ENCODE peak calls at places on chromosomes 2 and 18, in seven cellular contexts. Z, E, H, I, K, C and N are unnamed samples.

GRCh38 chr2:53129851-53130250 is 637.8 kb upstream of the CHAC2 start:
- DNase-seq in Z (no peak), E (no peak), H (no peak), I (peak), K (no peak), C (no peak), N (peak)

GRCh38 chr2:137886432-137886831 is 77.8 kb upstream of the HNMT start:
- DNase-seq in Z (no peak), E (no peak), H (no peak), I (peak), K (no peak), C (no peak), N (no peak)

GRCh38 chr18:76364282-76365259 is 130.5 kb downstream of the ZNF516 start:
- DNase-seq in Z (no peak), E (no peak), H (no peak), I (no peak), K (no peak), C (no peak), N (no peak)

GRCh38 chr18:9984025-9984424 is 70.2 kb downstream of the VAPA start:
- DNase-seq in Z (no peak), E (no peak), H (no peak), I (no peak), K (no peak), C (no peak), N (no peak)

GRCh38 chr2:105600949-105601708 is 143.6 kb upstream of the NCK2 start:
- DNase-seq in Z (no peak), E (no peak), H (no peak), I (no peak), K (no peak), C (no peak), N (no peak)

GRCh38 chr2:218986148-218986761 is 1.3 kb upstream of the FEV start:
- DNase-seq in Z (no peak), E (no peak), H (peak), I (no peak), K (no peak), C (no peak), N (no peak)

GRCh38 chr2:3633089-3633981 is 24.7 kb upstream of the ALLC start:
- DNase-seq in Z (no peak), E (peak), H (peak), I (peak), K (no peak), C (peak), N (no peak)

GRCh38 chr2:229713371-229714079 is 830 bp downstream of the DNER start:
- DNase-seq in Z (no peak), E (no peak), H (no peak), I (peak), K (no peak), C (no peak), N (no peak)

GRCh38 chr18:46426311-46427047 is 230.5 kb downstream of the LOXHD1 start:
- DNase-seq in Z (no peak), E (no peak), H (no peak), I (no peak), K (no peak), C (no peak), N (no peak)

GRCh38 chr18:79644666-79645057 is 34.9 kb upstream of the CTDP1 start:
- DNase-seq in Z (no peak), E (no peak), H (peak), I (no peak), K (no peak), C (no peak), N (no peak)

GRCh38 chr2:168295051-168295450 is 47.7 kb upstream of the STK39 start:
- DNase-seq in Z (no peak), E (no peak), H (no peak), I (no peak), K (no peak), C (no peak), N (no peak)
- H3K4me3 ChIP-seq in Z (no peak), E (no peak), H (no peak), I (no peak), K (no peak), C (no peak), N (no peak)

GRCh38 chr18:63683152-63683551 is 19.6 kb upstream of the SERPINB11 start:
- DNase-seq in Z (no peak), E (no peak), H (no peak), I (peak), K (no peak), C (no peak), N (peak)
- H3K27ac ChIP-seq in Z (no peak), E (no peak), H (no peak), I (peak), K (no peak), C (no peak), N (peak)

GRCh38 chr2:31788273-31788672 is 207.5 kb upstream of the SRD5A2 start:
- DNase-seq in Z (no peak), E (no peak), H (no peak), I (no peak), K (no peak), C (no peak), N (no peak)
- TF ChIP-seq CTCF in Z (no peak), E (no peak), H (no peak), I (no peak), K (no peak), C (no peak), N (no peak)

GRCh38 chr2:181680937-181681811 is 857 bp upstream of the NEUROD1 start:
- DNase-seq in Z (no peak), E (no peak), H (no peak), I (no peak), K (no peak), C (no peak), N (no peak)
- H3K4me3 ChIP-seq in Z (no peak), E (peak), H (no peak), I (no peak), K (peak), C (no peak), N (peak)

DNA sequence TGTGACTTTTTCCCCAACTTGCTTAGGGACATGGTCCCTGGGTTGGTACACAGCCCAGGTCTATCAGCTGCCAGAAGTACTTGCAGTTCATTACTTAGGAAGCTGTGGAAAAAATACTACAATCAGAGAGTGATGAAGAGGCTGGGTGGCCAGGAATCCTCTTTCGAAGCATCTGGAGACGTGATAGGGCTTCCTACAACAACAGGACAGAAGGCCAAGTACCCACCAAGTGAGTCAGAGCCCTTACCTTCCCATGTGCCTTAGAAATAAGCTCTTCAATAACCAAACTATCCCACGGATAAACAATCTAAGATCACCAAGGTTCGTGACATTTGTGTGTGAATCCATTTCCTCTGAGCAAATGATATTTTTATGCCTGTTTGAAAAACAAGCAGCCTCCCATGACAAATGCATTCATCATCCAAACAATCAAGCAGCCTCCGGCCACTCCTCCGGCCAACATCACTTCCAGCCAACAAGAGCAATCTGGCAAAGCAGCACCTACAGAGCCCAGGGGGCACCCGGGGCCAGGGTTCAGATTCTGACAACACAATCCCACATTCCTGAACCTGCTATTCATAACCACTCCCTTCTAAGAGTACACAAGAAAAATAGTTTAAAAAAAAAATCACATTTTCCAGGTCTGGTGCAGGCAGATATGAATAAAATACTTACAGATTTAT is 26.4 kb downstream of the TBC1D8 start:
- DNase-seq in Z (peak), E (peak), H (peak), I (peak), K (peak), C (peak), N (peak)
- H3K27ac ChIP-seq in Z (peak), E (peak), H (peak), I (peak), K (peak), C (peak), N (peak)

GRCh38 chr2:124689348-124689747 is 664.3 kb downstream of the CNTNAP5 start:
- DNase-seq in Z (no peak), E (no peak), H (no peak), I (no peak), K (no peak), C (no peak), N (no peak)
- TF ChIP-seq CTCF in Z (no peak), E (no peak), H (no peak), I (no peak), K (no peak), C (no peak), N (no peak)

GRCh38 chr2:42171396-42171971 is 2.3 kb downstream of the EML4 start:
- DNase-seq in Z (no peak), E (no peak), H (no peak), I (no peak), K (no peak), C (no peak), N (no peak)

GRCh38 chr2:42169869-42170465 is 814 bp downstream of the EML4 start:
- DNase-seq in Z (no peak), E (no peak), H (no peak), I (no peak), K (no peak), C (no peak), N (no peak)

GRCh38 chr2:42170619-42171395 is 1.7 kb downstream of the EML4 start:
- DNase-seq in Z (no peak), E (no peak), H (no peak), I (no peak), K (no peak), C (no peak), N (no peak)

GRCh38 chr2:42172566-42172965 is 3.4 kb downstream of the EML4 start:
- DNase-seq in Z (no peak), E (no peak), H (no peak), I (no peak), K (no peak), C (no peak), N (no peak)

GRCh38 chr2:42172020-42172419 is 2.9 kb downstream of the EML4 start:
- DNase-seq in Z (no peak), E (no peak), H (no peak), I (no peak), K (no peak), C (no peak), N (no peak)
- H3K4me3 ChIP-seq in Z (no peak), E (peak), H (peak), I (peak), K (no peak), C (peak), N (no peak)

DNA sequence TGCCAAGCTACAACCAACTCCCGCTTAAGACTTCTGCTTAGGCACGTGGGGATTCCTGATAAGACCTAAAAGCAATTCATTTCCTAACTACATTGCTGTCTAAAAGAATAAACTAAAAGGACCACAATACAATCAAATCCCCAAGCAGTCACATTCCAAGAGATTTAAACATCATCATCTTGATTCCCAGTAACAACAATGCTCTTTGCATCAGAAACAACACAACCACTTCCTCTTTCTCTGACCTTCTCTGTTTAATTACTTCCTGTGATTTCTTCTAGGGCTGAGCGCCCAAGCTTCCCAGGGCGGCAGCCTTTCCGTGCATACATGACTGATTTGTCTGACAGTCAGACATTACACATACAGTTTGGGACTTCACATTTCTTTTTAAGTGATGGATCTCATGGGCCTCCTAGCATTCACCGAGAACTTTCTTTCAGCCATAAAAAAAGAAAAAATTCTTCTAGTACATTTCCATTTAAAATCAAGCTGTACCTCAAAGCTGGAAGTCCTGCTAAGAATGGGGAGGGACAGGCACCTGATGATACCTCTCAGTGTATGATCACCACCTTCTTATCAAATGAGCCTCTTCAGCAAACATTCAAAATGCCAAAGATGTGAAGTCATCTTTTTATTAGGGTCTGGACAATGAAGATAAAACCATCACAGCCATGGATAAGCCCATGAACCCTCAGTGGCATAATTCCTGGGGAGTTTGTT is 11.5 kb downstream of the SPRED2 start:
- DNase-seq in Z (no peak), E (no peak), H (no peak), I (peak), K (no peak), C (no peak), N (peak)
- H3K27ac ChIP-seq in Z (no peak), E (no peak), H (no peak), I (peak), K (peak), C (no peak), N (peak)

GRCh38 chr2:108630567-108631405 is 88.5 kb upstream of the RANBP2 start:
- DNase-seq in Z (no peak), E (no peak), H (no peak), I (peak), K (no peak), C (no peak), N (no peak)
- TF ChIP-seq CTCF in Z (no peak), E (no peak), H (no peak), I (no peak), K (no peak), C (no peak), N (no peak)